ENCODE peak calls at places on chromosome 13, in ten cellular contexts. One of them, this sample, is unnamed.

GRCh38 chr13:49112782-49113525 is 107.2 kb upstream of the MLNR start:
- DNase-seq in body of pancreas: no peak
- DNase-seq in progenitor cell of endocrine pancreas: no peak
- DNase-seq in retinal pigment epithelial cell: no peak
- DNase-seq in astrocyte of the spinal cord: no peak
- DNase-seq in CD4-positive, alpha-beta T cell: no peak
- DNase-seq in mucosa of descending colon: no peak
- DNase-seq in cardiac fibroblast: peak
- DNase-seq in nephron progenitor cell: no peak
- DNase-seq in fibroblast of lung: peak
- DNase-seq in this sample: no peak

GRCh38 chr13:58625703-58626389 is 994.3 kb downstream of the PCDH17 start:
- DNase-seq in body of pancreas: no peak
- DNase-seq in progenitor cell of endocrine pancreas: no peak
- DNase-seq in retinal pigment epithelial cell: no peak
- DNase-seq in astrocyte of the spinal cord: no peak
- DNase-seq in CD4-positive, alpha-beta T cell: no peak
- DNase-seq in mucosa of descending colon: no peak
- DNase-seq in cardiac fibroblast: no peak
- DNase-seq in nephron progenitor cell: no peak
- DNase-seq in fibroblast of lung: no peak
- DNase-seq in this sample: no peak

GRCh38 chr13:53758946-53759345 is 730.3 kb downstream of the OLFM4 start:
- DNase-seq in body of pancreas: no peak
- DNase-seq in progenitor cell of endocrine pancreas: no peak
- DNase-seq in retinal pigment epithelial cell: no peak
- DNase-seq in astrocyte of the spinal cord: no peak
- DNase-seq in CD4-positive, alpha-beta T cell: no peak
- DNase-seq in mucosa of descending colon: no peak
- DNase-seq in cardiac fibroblast: no peak
- DNase-seq in nephron progenitor cell: no peak
- DNase-seq in fibroblast of lung: no peak
- DNase-seq in this sample: no peak

GRCh38 chr13:102900193-102900608 is 54.4 kb downstream of the ERCC5 start:
- DNase-seq in body of pancreas: no peak
- DNase-seq in progenitor cell of endocrine pancreas: no peak
- DNase-seq in retinal pigment epithelial cell: no peak
- DNase-seq in astrocyte of the spinal cord: no peak
- DNase-seq in CD4-positive, alpha-beta T cell: no peak
- DNase-seq in mucosa of descending colon: no peak
- DNase-seq in cardiac fibroblast: no peak
- DNase-seq in nephron progenitor cell: no peak
- DNase-seq in fibroblast of lung: no peak
- DNase-seq in this sample: no peak

GRCh38 chr13:110392510-110393233 is 85.6 kb downstream of the COL4A2 start:
- DNase-seq in body of pancreas: no peak
- DNase-seq in progenitor cell of endocrine pancreas: no peak
- DNase-seq in retinal pigment epithelial cell: no peak
- DNase-seq in astrocyte of the spinal cord: peak
- DNase-seq in CD4-positive, alpha-beta T cell: no peak
- DNase-seq in mucosa of descending colon: no peak
- DNase-seq in cardiac fibroblast: peak
- DNase-seq in nephron progenitor cell: no peak
- DNase-seq in fibroblast of lung: peak
- DNase-seq in this sample: no peak

GRCh38 chr13:98801626-98802418 is 49.4 kb upstream of the SLC15A1 start:
- DNase-seq in body of pancreas: no peak
- DNase-seq in progenitor cell of endocrine pancreas: no peak
- DNase-seq in retinal pigment epithelial cell: no peak
- DNase-seq in astrocyte of the spinal cord: no peak
- DNase-seq in CD4-positive, alpha-beta T cell: no peak
- DNase-seq in mucosa of descending colon: no peak
- DNase-seq in cardiac fibroblast: no peak
- DNase-seq in nephron progenitor cell: no peak
- DNase-seq in fibroblast of lung: no peak
- DNase-seq in this sample: no peak

GRCh38 chr13:63449549-63449948 is 2033.9 kb upstream of the PCDH20 start:
- DNase-seq in body of pancreas: no peak
- DNase-seq in progenitor cell of endocrine pancreas: no peak
- DNase-seq in retinal pigment epithelial cell: no peak
- DNase-seq in astrocyte of the spinal cord: no peak
- DNase-seq in CD4-positive, alpha-beta T cell: no peak
- DNase-seq in mucosa of descending colon: no peak
- DNase-seq in cardiac fibroblast: no peak
- DNase-seq in nephron progenitor cell: no peak
- DNase-seq in fibroblast of lung: no peak
- DNase-seq in this sample: no peak

GRCh38 chr13:40631605-40632004 is 34.8 kb downstream of the FOXO1 start:
- DNase-seq in body of pancreas: no peak
- DNase-seq in progenitor cell of endocrine pancreas: no peak
- DNase-seq in retinal pigment epithelial cell: no peak
- DNase-seq in astrocyte of the spinal cord: no peak
- DNase-seq in CD4-positive, alpha-beta T cell: no peak
- DNase-seq in mucosa of descending colon: no peak
- DNase-seq in cardiac fibroblast: no peak
- DNase-seq in nephron progenitor cell: no peak
- DNase-seq in fibroblast of lung: no peak
- DNase-seq in this sample: no peak

GRCh38 chr13:31209172-31209818 is 9.5 kb downstream of the B3GLCT start:
- DNase-seq in body of pancreas: peak
- DNase-seq in progenitor cell of endocrine pancreas: no peak
- DNase-seq in retinal pigment epithelial cell: peak
- DNase-seq in astrocyte of the spinal cord: peak
- DNase-seq in CD4-positive, alpha-beta T cell: no peak
- DNase-seq in mucosa of descending colon: no peak
- DNase-seq in cardiac fibroblast: peak
- DNase-seq in nephron progenitor cell: peak
- DNase-seq in fibroblast of lung: peak
- DNase-seq in this sample: no peak

GRCh38 chr13:45781553-45782326 is 69.8 kb downstream of the SIAH3 start:
- DNase-seq in body of pancreas: peak
- DNase-seq in progenitor cell of endocrine pancreas: no peak
- DNase-seq in retinal pigment epithelial cell: peak
- DNase-seq in astrocyte of the spinal cord: peak
- DNase-seq in CD4-positive, alpha-beta T cell: no peak
- DNase-seq in mucosa of descending colon: peak
- DNase-seq in cardiac fibroblast: no peak
- DNase-seq in nephron progenitor cell: no peak
- DNase-seq in fibroblast of lung: peak
- DNase-seq in this sample: no peak

GRCh38 chr13:106523566-106523965 is 11.9 kb downstream of the EFNB2 start:
- DNase-seq in body of pancreas: no peak
- DNase-seq in progenitor cell of endocrine pancreas: no peak
- DNase-seq in retinal pigment epithelial cell: no peak
- DNase-seq in astrocyte of the spinal cord: peak
- DNase-seq in CD4-positive, alpha-beta T cell: no peak
- DNase-seq in mucosa of descending colon: no peak
- DNase-seq in cardiac fibroblast: no peak
- DNase-seq in nephron progenitor cell: no peak
- DNase-seq in fibroblast of lung: no peak
- DNase-seq in this sample: no peak

GRCh38 chr13:76023644-76024043 is 387.5 kb downstream of the LMO7 start:
- DNase-seq in body of pancreas: no peak
- DNase-seq in progenitor cell of endocrine pancreas: no peak
- DNase-seq in retinal pigment epithelial cell: no peak
- DNase-seq in astrocyte of the spinal cord: peak
- DNase-seq in CD4-positive, alpha-beta T cell: no peak
- DNase-seq in mucosa of descending colon: no peak
- DNase-seq in cardiac fibroblast: peak
- DNase-seq in nephron progenitor cell: no peak
- DNase-seq in fibroblast of lung: peak
- DNase-seq in this sample: no peak

GRCh38 chr13:75938811-75939525 is 302.8 kb downstream of the LMO7 start:
- DNase-seq in body of pancreas: no peak
- DNase-seq in progenitor cell of endocrine pancreas: no peak
- DNase-seq in retinal pigment epithelial cell: peak
- DNase-seq in astrocyte of the spinal cord: peak
- DNase-seq in CD4-positive, alpha-beta T cell: no peak
- DNase-seq in mucosa of descending colon: no peak
- DNase-seq in cardiac fibroblast: peak
- DNase-seq in nephron progenitor cell: no peak
- DNase-seq in fibroblast of lung: peak
- DNase-seq in this sample: no peak

GRCh38 chr13:75762066-75762937 is 126.2 kb downstream of the LMO7 start:
- DNase-seq in body of pancreas: peak
- DNase-seq in progenitor cell of endocrine pancreas: no peak
- DNase-seq in retinal pigment epithelial cell: no peak
- DNase-seq in astrocyte of the spinal cord: no peak
- DNase-seq in CD4-positive, alpha-beta T cell: no peak
- DNase-seq in mucosa of descending colon: no peak
- DNase-seq in cardiac fibroblast: no peak
- DNase-seq in nephron progenitor cell: no peak
- DNase-seq in fibroblast of lung: no peak
- DNase-seq in this sample: no peak

DNA sequence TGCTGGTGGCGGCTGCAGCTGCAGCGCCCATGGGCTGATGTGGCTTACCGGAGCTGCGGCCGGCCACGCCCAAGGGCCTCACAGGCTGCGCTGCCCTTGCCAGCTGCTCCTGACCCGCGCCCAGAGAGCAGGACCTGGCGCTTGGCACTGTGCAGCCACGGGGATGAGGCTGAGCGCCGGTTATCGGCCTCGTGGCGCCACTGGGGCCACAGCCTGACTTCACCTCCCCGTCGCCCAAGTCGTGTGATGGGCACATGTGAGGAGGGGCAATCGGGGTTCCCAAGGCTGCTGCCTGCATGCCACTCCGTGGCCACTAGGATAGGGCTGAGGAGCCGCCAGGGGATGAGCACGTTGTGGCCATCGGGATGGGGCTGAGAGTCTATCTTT is 77.2 kb upstream of the PABPC3 start:
- DNase-seq in body of pancreas: no peak
- DNase-seq in progenitor cell of endocrine pancreas: no peak
- DNase-seq in retinal pigment epithelial cell: no peak
- DNase-seq in astrocyte of the spinal cord: no peak
- DNase-seq in CD4-positive, alpha-beta T cell: no peak
- DNase-seq in mucosa of descending colon: peak
- DNase-seq in cardiac fibroblast: no peak
- DNase-seq in nephron progenitor cell: peak
- DNase-seq in fibroblast of lung: no peak
- DNase-seq in this sample: no peak
- TF ChIP-seq CTCF in body of pancreas: no peak
- TF ChIP-seq CTCF in progenitor cell of endocrine pancreas: no peak
- TF ChIP-seq CTCF in retinal pigment epithelial cell: no peak
- TF ChIP-seq CTCF in astrocyte of the spinal cord: no peak
- TF ChIP-seq CTCF in CD4-positive, alpha-beta T cell: no peak
- TF ChIP-seq CTCF in mucosa of descending colon: no peak
- TF ChIP-seq CTCF in cardiac fibroblast: no peak
- TF ChIP-seq CTCF in nephron progenitor cell: no peak
- TF ChIP-seq CTCF in fibroblast of lung: no peak
- TF ChIP-seq CTCF in this sample: no peak

GRCh38 chr13:21670006-21670882 is 629 bp upstream of the FGF9 start:
- DNase-seq in body of pancreas: peak
- DNase-seq in progenitor cell of endocrine pancreas: peak
- DNase-seq in retinal pigment epithelial cell: no peak
- DNase-seq in astrocyte of the spinal cord: peak
- DNase-seq in CD4-positive, alpha-beta T cell: peak
- DNase-seq in mucosa of descending colon: peak
- DNase-seq in cardiac fibroblast: peak
- DNase-seq in nephron progenitor cell: peak
- DNase-seq in fibroblast of lung: peak
- DNase-seq in this sample: peak
- TF ChIP-seq CTCF in body of pancreas: no peak
- TF ChIP-seq CTCF in progenitor cell of endocrine pancreas: peak
- TF ChIP-seq CTCF in retinal pigment epithelial cell: peak
- TF ChIP-seq CTCF in astrocyte of the spinal cord: peak
- TF ChIP-seq CTCF in CD4-positive, alpha-beta T cell: no peak
- TF ChIP-seq CTCF in mucosa of descending colon: no peak
- TF ChIP-seq CTCF in cardiac fibroblast: peak
- TF ChIP-seq CTCF in nephron progenitor cell: no peak
- TF ChIP-seq CTCF in fibroblast of lung: no peak
- TF ChIP-seq CTCF in this sample: no peak

DNA sequence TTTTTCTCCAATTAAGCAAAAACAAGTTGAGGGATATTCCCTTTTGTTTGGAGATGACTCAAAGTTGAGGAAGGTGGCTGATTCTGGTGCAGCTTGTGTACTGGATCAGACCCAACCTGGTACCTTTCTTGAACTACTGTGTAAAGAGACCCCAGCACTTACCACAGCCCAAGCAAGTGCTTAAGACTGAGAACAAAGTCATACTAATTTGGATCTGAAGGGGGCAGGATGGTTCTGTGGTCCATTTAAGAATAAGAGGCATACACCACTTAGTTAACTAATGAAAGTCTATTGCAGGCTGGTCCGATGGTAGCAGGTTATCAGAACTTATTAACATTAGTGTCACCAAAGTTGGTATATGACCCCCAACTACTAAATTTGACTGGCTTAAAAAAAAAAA is 6.3 kb downstream of the THSD1 start:
- DNase-seq in body of pancreas: no peak
- DNase-seq in progenitor cell of endocrine pancreas: no peak
- DNase-seq in retinal pigment epithelial cell: no peak
- DNase-seq in astrocyte of the spinal cord: no peak
- DNase-seq in CD4-positive, alpha-beta T cell: no peak
- DNase-seq in mucosa of descending colon: no peak
- DNase-seq in cardiac fibroblast: peak
- DNase-seq in nephron progenitor cell: no peak
- DNase-seq in fibroblast of lung: no peak
- DNase-seq in this sample: no peak
- TF ChIP-seq CTCF in body of pancreas: no peak
- TF ChIP-seq CTCF in progenitor cell of endocrine pancreas: no peak
- TF ChIP-seq CTCF in retinal pigment epithelial cell: no peak
- TF ChIP-seq CTCF in astrocyte of the spinal cord: no peak
- TF ChIP-seq CTCF in CD4-positive, alpha-beta T cell: no peak
- TF ChIP-seq CTCF in mucosa of descending colon: no peak
- TF ChIP-seq CTCF in cardiac fibroblast: peak
- TF ChIP-seq CTCF in nephron progenitor cell: no peak
- TF ChIP-seq CTCF in fibroblast of lung: peak
- TF ChIP-seq CTCF in this sample: no peak

GRCh38 chr13:35785563-35786327 is 309.3 kb upstream of the MAB21L1 start:
- DNase-seq in body of pancreas: no peak
- DNase-seq in progenitor cell of endocrine pancreas: no peak
- DNase-seq in retinal pigment epithelial cell: no peak
- DNase-seq in astrocyte of the spinal cord: no peak
- DNase-seq in CD4-positive, alpha-beta T cell: no peak
- DNase-seq in mucosa of descending colon: no peak
- DNase-seq in cardiac fibroblast: no peak
- DNase-seq in nephron progenitor cell: no peak
- DNase-seq in fibroblast of lung: no peak
- DNase-seq in this sample: no peak

GRCh38 chr13:35787937-35788336 is 311.4 kb upstream of the MAB21L1 start:
- DNase-seq in body of pancreas: no peak
- DNase-seq in progenitor cell of endocrine pancreas: no peak
- DNase-seq in retinal pigment epithelial cell: no peak
- DNase-seq in astrocyte of the spinal cord: no peak
- DNase-seq in CD4-positive, alpha-beta T cell: no peak
- DNase-seq in mucosa of descending colon: no peak
- DNase-seq in cardiac fibroblast: no peak
- DNase-seq in nephron progenitor cell: no peak
- DNase-seq in fibroblast of lung: peak
- DNase-seq in this sample: no peak

GRCh38 chr13:35791191-35791902 is 314.9 kb upstream of the MAB21L1 start:
- DNase-seq in body of pancreas: no peak
- DNase-seq in progenitor cell of endocrine pancreas: no peak
- DNase-seq in retinal pigment epithelial cell: no peak
- DNase-seq in astrocyte of the spinal cord: peak
- DNase-seq in CD4-positive, alpha-beta T cell: no peak
- DNase-seq in mucosa of descending colon: no peak
- DNase-seq in cardiac fibroblast: peak
- DNase-seq in nephron progenitor cell: no peak
- DNase-seq in fibroblast of lung: peak
- DNase-seq in this sample: no peak

GRCh38 chr13:35793823-35794222 is 317.3 kb upstream of the MAB21L1 start:
- DNase-seq in body of pancreas: peak
- DNase-seq in progenitor cell of endocrine pancreas: no peak
- DNase-seq in retinal pigment epithelial cell: no peak
- DNase-seq in astrocyte of the spinal cord: no peak
- DNase-seq in CD4-positive, alpha-beta T cell: no peak
- DNase-seq in mucosa of descending colon: no peak
- DNase-seq in cardiac fibroblast: no peak
- DNase-seq in nephron progenitor cell: no peak
- DNase-seq in fibroblast of lung: peak
- DNase-seq in this sample: no peak

GRCh38 chr13:35789335-35790166 is 313.1 kb upstream of the MAB21L1 start:
- DNase-seq in body of pancreas: no peak
- DNase-seq in progenitor cell of endocrine pancreas: no peak
- DNase-seq in retinal pigment epithelial cell: no peak
- DNase-seq in astrocyte of the spinal cord: peak
- DNase-seq in CD4-positive, alpha-beta T cell: no peak
- DNase-seq in mucosa of descending colon: no peak
- DNase-seq in cardiac fibroblast: peak
- DNase-seq in nephron progenitor cell: no peak
- DNase-seq in fibroblast of lung: peak
- DNase-seq in this sample: no peak
- TF ChIP-seq CTCF in body of pancreas: peak
- TF ChIP-seq CTCF in progenitor cell of endocrine pancreas: peak
- TF ChIP-seq CTCF in retinal pigment epithelial cell: peak
- TF ChIP-seq CTCF in astrocyte of the spinal cord: peak
- TF ChIP-seq CTCF in CD4-positive, alpha-beta T cell: no peak
- TF ChIP-seq CTCF in mucosa of descending colon: no peak
- TF ChIP-seq CTCF in cardiac fibroblast: peak
- TF ChIP-seq CTCF in nephron progenitor cell: peak
- TF ChIP-seq CTCF in fibroblast of lung: peak
- TF ChIP-seq CTCF in this sample: no peak

This sample was measured in activated B cell treated with CpG ODN at 0.5 μM for 24 hours.